ENCODE peak calls at places on chromosomes 12 and 14, in four cellular contexts. One of them, this sample, is unnamed.

GRCh38 chr12:65756956-65757511 is 67.2 kb upstream of the HMGA2 start:
- DNase-seq in HT1080: peak
- DNase-seq in astrocyte of the cerebellum: no peak
- DNase-seq in NCI-H1048: no peak
- DNase-seq in this sample: no peak

GRCh38 chr12:26857465-26858176 is 24.6 kb upstream of the ITPR2 start:
- DNase-seq in NCI-H1048: no peak
- DNase-seq in HT1080: no peak
- DNase-seq in astrocyte of the cerebellum: no peak
- DNase-seq in this sample: peak

GRCh38 chr14:100149789-100150611 is 9.4 kb downstream of the DEGS2 start:
- DNase-seq in NCI-H1048: no peak
- DNase-seq in astrocyte of the cerebellum: no peak
- DNase-seq in HT1080: no peak
- DNase-seq in this sample: no peak

GRCh38 chr14:23114669-23115491 is 4.2 kb downstream of the CEBPE start:
- DNase-seq in astrocyte of the cerebellum: peak
- DNase-seq in NCI-H1048: no peak
- DNase-seq in HT1080: peak
- DNase-seq in this sample: peak

GRCh38 chr14:33987565-33988080 is 36.7 kb upstream of the EGLN3 start:
- DNase-seq in HT1080: no peak
- DNase-seq in NCI-H1048: no peak
- DNase-seq in astrocyte of the cerebellum: no peak
- DNase-seq in this sample: no peak

GRCh38 chr14:26719514-26719913 is 121.7 kb upstream of the NOVA1 start:
- DNase-seq in astrocyte of the cerebellum: no peak
- DNase-seq in NCI-H1048: no peak
- DNase-seq in HT1080: peak
- DNase-seq in this sample: no peak

GRCh38 chr12:76558684-76559276 is 791 bp downstream of the OSBPL8 start:
- DNase-seq in HT1080: peak
- DNase-seq in NCI-H1048: no peak
- DNase-seq in astrocyte of the cerebellum: no peak
- DNase-seq in this sample: peak

GRCh38 chr12:69435644-69436043 is 34.5 kb upstream of the FRS2 start:
- DNase-seq in NCI-H1048: no peak
- DNase-seq in HT1080: no peak
- DNase-seq in astrocyte of the cerebellum: peak
- DNase-seq in this sample: no peak

GRCh38 chr14:97219356-97220017 is 422.3 kb downstream of the VRK1 start:
- DNase-seq in NCI-H1048: no peak
- DNase-seq in HT1080: no peak
- DNase-seq in astrocyte of the cerebellum: no peak
- DNase-seq in this sample: no peak

GRCh38 chr12:3571323-3571722 is 80.3 kb downstream of the PRMT8 start:
- DNase-seq in NCI-H1048: no peak
- DNase-seq in astrocyte of the cerebellum: no peak
- DNase-seq in HT1080: no peak
- DNase-seq in this sample: no peak

GRCh38 chr12:106954462-106955376 is 988 bp upstream of the TMEM263 start:
- DNase-seq in HT1080: no peak
- DNase-seq in NCI-H1048: no peak
- DNase-seq in astrocyte of the cerebellum: no peak
- DNase-seq in this sample: peak

GRCh38 chr12:8829128-8829524 is 6.7 kb downstream of the A2ML1 start:
- DNase-seq in NCI-H1048: no peak
- DNase-seq in HT1080: no peak
- DNase-seq in astrocyte of the cerebellum: no peak
- DNase-seq in this sample: no peak

GRCh38 chr12:57008113-57008687 is 1.9 kb upstream of the ZBTB39 start:
- DNase-seq in HT1080: peak
- DNase-seq in astrocyte of the cerebellum: peak
- DNase-seq in NCI-H1048: no peak
- DNase-seq in this sample: peak

GRCh38 chr12:79561401-79562132 is 129.2 kb downstream of the PAWR start:
- DNase-seq in HT1080: no peak
- DNase-seq in NCI-H1048: no peak
- DNase-seq in astrocyte of the cerebellum: no peak
- DNase-seq in this sample: no peak

GRCh38 chr12:129001-129400 is 62.4 kb downstream of the IQSEC3 start:
- DNase-seq in astrocyte of the cerebellum: no peak
- DNase-seq in NCI-H1048: no peak
- DNase-seq in HT1080: no peak
- DNase-seq in this sample: no peak

GRCh38 chr14:45838597-45838996 is 585.6 kb upstream of the MIS18BP1 start:
- DNase-seq in astrocyte of the cerebellum: no peak
- DNase-seq in HT1080: no peak
- DNase-seq in NCI-H1048: no peak
- DNase-seq in this sample: no peak

GRCh38 chr12:121388421-121388981 is 11.4 kb upstream of the RNF34 start:
- DNase-seq in astrocyte of the cerebellum: no peak
- DNase-seq in NCI-H1048: no peak
- DNase-seq in HT1080: peak
- DNase-seq in this sample: peak

GRCh38 chr12:24069532-24070395 is 120.3 kb upstream of the SOX5 start:
- DNase-seq in astrocyte of the cerebellum: no peak
- DNase-seq in NCI-H1048: peak
- DNase-seq in HT1080: no peak
- DNase-seq in this sample: no peak

GRCh38 chr14:49505026-49505766 is 81.0 kb downstream of the RPS29 start:
- DNase-seq in astrocyte of the cerebellum: no peak
- DNase-seq in HT1080: peak
- DNase-seq in NCI-H1048: no peak
- DNase-seq in this sample: no peak

GRCh38 chr14:51554339-51554920 is 97.3 kb upstream of the FRMD6 start:
- DNase-seq in astrocyte of the cerebellum: peak
- DNase-seq in NCI-H1048: no peak
- DNase-seq in HT1080: peak
- DNase-seq in this sample: peak

GRCh38 chr12:6996040-6996441 is 22.2 kb downstream of the LPCAT3 start:
- DNase-seq in HT1080: peak
- DNase-seq in astrocyte of the cerebellum: peak
- DNase-seq in NCI-H1048: no peak
- DNase-seq in this sample: no peak

GRCh38 chr14:89417469-89418225 is 614 bp upstream of the FOXN3 start:
- DNase-seq in astrocyte of the cerebellum: no peak
- DNase-seq in HT1080: no peak
- DNase-seq in NCI-H1048: no peak
- DNase-seq in this sample: peak

GRCh38 chr14:79325071-79325470 is 886.2 kb downstream of the DIO2 start:
- DNase-seq in NCI-H1048: no peak
- DNase-seq in HT1080: no peak
- DNase-seq in astrocyte of the cerebellum: no peak
- DNase-seq in this sample: no peak

GRCh38 chr14:69643430-69644200 is 32.2 kb downstream of the SUSD6 start:
- DNase-seq in HT1080: peak
- DNase-seq in astrocyte of the cerebellum: peak
- DNase-seq in NCI-H1048: no peak
- DNase-seq in this sample: peak

This sample was measured in endothelial cell of umbilical vein.